ENCODE peak calls at places on chromosome 2, in seven cellular contexts. One of them, this sample, is unnamed.

GRCh38 chr2:60565472-60565871 is 12.0 kb upstream of the BCL11A start:
- DNase-seq in SHP77 treated with DMSO at 0.1 percent for 48 hours: peak; percentile 54
- DNase-seq in NCI-H774: no peak
- DNase-seq in SK-MEL-5: peak; percentile 66
- DNase-seq in midbrain: no peak
- DNase-seq in stimulated activated CD4-positive, alpha-beta T cell treated with anti-CD3 and anti-CD28 coated beads, Interleukin-12 subunit alpha, Interleukin-12 subunit beta, amount 100 ng/mL, for 24 hours: no peak
- DNase-seq in thyroid gland: peak; percentile 32
- DNase-seq in this sample: peak; percentile 74

GRCh38 chr2:31246184-31246852 is 12.4 kb downstream of the EHD3 start:
- DNase-seq in SHP77 treated with DMSO at 0.1 percent for 48 hours: no peak
- DNase-seq in NCI-H774: no peak
- DNase-seq in SK-MEL-5: no peak
- DNase-seq in midbrain: no peak
- DNase-seq in stimulated activated CD4-positive, alpha-beta T cell treated with anti-CD3 and anti-CD28 coated beads, Interleukin-12 subunit alpha, Interleukin-12 subunit beta, amount 100 ng/mL, for 24 hours: no peak
- DNase-seq in thyroid gland: no peak
- DNase-seq in this sample: no peak

GRCh38 chr2:38375711-38376345 is 1.2 kb downstream of the ATL2 start:
- DNase-seq in SHP77 treated with DMSO at 0.1 percent for 48 hours: no peak
- DNase-seq in NCI-H774: no peak
- DNase-seq in SK-MEL-5: no peak
- DNase-seq in midbrain: no peak
- DNase-seq in stimulated activated CD4-positive, alpha-beta T cell treated with anti-CD3 and anti-CD28 coated beads, Interleukin-12 subunit alpha, Interleukin-12 subunit beta, amount 100 ng/mL, for 24 hours: no peak
- DNase-seq in thyroid gland: peak; percentile 78
- DNase-seq in this sample: no peak

GRCh38 chr2:16613475-16613874 is 52.2 kb downstream of the CYRIA start:
- DNase-seq in SHP77 treated with DMSO at 0.1 percent for 48 hours: peak; percentile 8
- DNase-seq in NCI-H774: no peak
- DNase-seq in SK-MEL-5: peak; percentile 45
- DNase-seq in midbrain: peak; percentile 33
- DNase-seq in stimulated activated CD4-positive, alpha-beta T cell treated with anti-CD3 and anti-CD28 coated beads, Interleukin-12 subunit alpha, Interleukin-12 subunit beta, amount 100 ng/mL, for 24 hours: no peak
- DNase-seq in thyroid gland: no peak
- DNase-seq in this sample: peak; percentile 64

GRCh38 chr2:8352989-8353388 is 328.9 kb upstream of the ID2 start:
- DNase-seq in SHP77 treated with DMSO at 0.1 percent for 48 hours: no peak
- DNase-seq in NCI-H774: no peak
- DNase-seq in SK-MEL-5: no peak
- DNase-seq in midbrain: no peak
- DNase-seq in stimulated activated CD4-positive, alpha-beta T cell treated with anti-CD3 and anti-CD28 coated beads, Interleukin-12 subunit alpha, Interleukin-12 subunit beta, amount 100 ng/mL, for 24 hours: no peak
- DNase-seq in thyroid gland: no peak
- DNase-seq in this sample: no peak

GRCh38 chr2:27021253-27021801 is 11.4 kb upstream of the TMEM214 start:
- DNase-seq in SHP77 treated with DMSO at 0.1 percent for 48 hours: no peak
- DNase-seq in NCI-H774: no peak
- DNase-seq in SK-MEL-5: no peak
- DNase-seq in midbrain: no peak
- DNase-seq in stimulated activated CD4-positive, alpha-beta T cell treated with anti-CD3 and anti-CD28 coated beads, Interleukin-12 subunit alpha, Interleukin-12 subunit beta, amount 100 ng/mL, for 24 hours: no peak
- DNase-seq in thyroid gland: no peak
- DNase-seq in this sample: no peak

GRCh38 chr2:85727798-85728197 is 26.0 kb upstream of the ATOH8 start:
- DNase-seq in SHP77 treated with DMSO at 0.1 percent for 48 hours: no peak
- DNase-seq in NCI-H774: no peak
- DNase-seq in SK-MEL-5: no peak
- DNase-seq in midbrain: no peak
- DNase-seq in stimulated activated CD4-positive, alpha-beta T cell treated with anti-CD3 and anti-CD28 coated beads, Interleukin-12 subunit alpha, Interleukin-12 subunit beta, amount 100 ng/mL, for 24 hours: no peak
- DNase-seq in thyroid gland: no peak
- DNase-seq in this sample: no peak

GRCh38 chr2:224570328-224570993 is 14.7 kb downstream of the CUL3 start:
- DNase-seq in SHP77 treated with DMSO at 0.1 percent for 48 hours: no peak
- DNase-seq in NCI-H774: no peak
- DNase-seq in SK-MEL-5: no peak
- DNase-seq in midbrain: no peak
- DNase-seq in stimulated activated CD4-positive, alpha-beta T cell treated with anti-CD3 and anti-CD28 coated beads, Interleukin-12 subunit alpha, Interleukin-12 subunit beta, amount 100 ng/mL, for 24 hours: no peak
- DNase-seq in thyroid gland: no peak
- DNase-seq in this sample: peak; percentile 12

GRCh38 chr2:224983719-224984388 is 58.4 kb downstream of the DOCK10 start:
- DNase-seq in SHP77 treated with DMSO at 0.1 percent for 48 hours: peak; percentile 65
- DNase-seq in NCI-H774: no peak
- DNase-seq in SK-MEL-5: peak; percentile 71
- DNase-seq in midbrain: peak; percentile 57
- DNase-seq in stimulated activated CD4-positive, alpha-beta T cell treated with anti-CD3 and anti-CD28 coated beads, Interleukin-12 subunit alpha, Interleukin-12 subunit beta, amount 100 ng/mL, for 24 hours: no peak
- DNase-seq in thyroid gland: no peak
- DNase-seq in this sample: no peak

GRCh38 chr2:165794520-165794882 is 454 bp upstream of the GALNT3 start:
- DNase-seq in SHP77 treated with DMSO at 0.1 percent for 48 hours: no peak
- DNase-seq in NCI-H774: peak; percentile 39
- DNase-seq in SK-MEL-5: no peak
- DNase-seq in midbrain: no peak
- DNase-seq in stimulated activated CD4-positive, alpha-beta T cell treated with anti-CD3 and anti-CD28 coated beads, Interleukin-12 subunit alpha, Interleukin-12 subunit beta, amount 100 ng/mL, for 24 hours: peak; percentile 41
- DNase-seq in thyroid gland: peak; percentile 59
- DNase-seq in this sample: peak; percentile 74

GRCh38 chr2:206693399-206694137 is 24.6 kb downstream of the DYTN start:
- DNase-seq in SHP77 treated with DMSO at 0.1 percent for 48 hours: peak; percentile 41
- DNase-seq in NCI-H774: peak; percentile 73
- DNase-seq in SK-MEL-5: peak; percentile 79
- DNase-seq in midbrain: peak; percentile 59
- DNase-seq in stimulated activated CD4-positive, alpha-beta T cell treated with anti-CD3 and anti-CD28 coated beads, Interleukin-12 subunit alpha, Interleukin-12 subunit beta, amount 100 ng/mL, for 24 hours: no peak
- DNase-seq in thyroid gland: peak; percentile 19
- DNase-seq in this sample: peak; percentile 78